ENCODE peak calls at places on chromosome 1, in four cellular contexts. One of them, this sample, is unnamed.

GRCh38 chr1:40344597-40344996 is 27.5 kb upstream of the COL9A2 start:
- DNase-seq in T-helper 2 cell: peak; percentile 54
- DNase-seq in CD8-positive, alpha-beta memory T cell: no peak
- DNase-seq in EH: peak; percentile 57
- DNase-seq in this sample: no peak

GRCh38 chr1:92951141-92951582 is 10.1 kb downstream of the DIPK1A start:
- DNase-seq in T-helper 2 cell: peak; percentile 53
- DNase-seq in CD8-positive, alpha-beta memory T cell: no peak
- DNase-seq in EH: peak; percentile 89
- DNase-seq in this sample: no peak

GRCh38 chr1:154784924-154785531 is 85.1 kb downstream of the KCNN3 start:
- DNase-seq in T-helper 2 cell: peak; percentile 87
- DNase-seq in CD8-positive, alpha-beta memory T cell: no peak
- DNase-seq in EH: no peak
- DNase-seq in this sample: no peak

GRCh38 chr1:214281902-214282695 is 1.1 kb downstream of the SMYD2 start:
- DNase-seq in T-helper 2 cell: no peak
- DNase-seq in CD8-positive, alpha-beta memory T cell: no peak
- DNase-seq in EH: peak; percentile 72
- DNase-seq in this sample: no peak

GRCh38 chr1:170296642-170297041 is 150.9 kb downstream of the NTMT2 start:
- DNase-seq in T-helper 2 cell: no peak
- DNase-seq in CD8-positive, alpha-beta memory T cell: no peak
- DNase-seq in EH: no peak
- DNase-seq in this sample: no peak

GRCh38 chr1:40059960-40060337 is 19.4 kb downstream of the CAP1 start:
- DNase-seq in T-helper 2 cell: peak; percentile 61
- DNase-seq in CD8-positive, alpha-beta memory T cell: no peak
- DNase-seq in EH: no peak
- DNase-seq in this sample: no peak

GRCh38 chr1:100034465-100034864 is 64.7 kb downstream of the SLC35A3 start:
- DNase-seq in T-helper 2 cell: peak; percentile 58
- DNase-seq in CD8-positive, alpha-beta memory T cell: no peak
- DNase-seq in EH: peak; percentile 31
- DNase-seq in this sample: no peak

GRCh38 chr1:40140211-40140709 is 20.9 kb upstream of the RLF start:
- DNase-seq in T-helper 2 cell: no peak
- DNase-seq in CD8-positive, alpha-beta memory T cell: no peak
- DNase-seq in EH: peak; percentile 72
- DNase-seq in this sample: no peak

GRCh38 chr1:227785812-227786608 is 29.5 kb upstream of the PRSS38 start:
- DNase-seq in T-helper 2 cell: no peak
- DNase-seq in CD8-positive, alpha-beta memory T cell: no peak
- DNase-seq in EH: no peak
- DNase-seq in this sample: no peak

GRCh38 chr1:59055908-59056719 is 240.8 kb upstream of the FGGY start:
- DNase-seq in T-helper 2 cell: no peak
- DNase-seq in CD8-positive, alpha-beta memory T cell: no peak
- DNase-seq in EH: no peak
- DNase-seq in this sample: no peak

GRCh38 chr1:6239950-6240768 is 3.8 kb upstream of the HES3 start:
- DNase-seq in T-helper 2 cell: no peak
- DNase-seq in CD8-positive, alpha-beta memory T cell: no peak
- DNase-seq in EH: peak; percentile 66
- DNase-seq in this sample: no peak

GRCh38 chr1:9842781-9843575 is 19.2 kb upstream of the CLSTN1 start:
- DNase-seq in T-helper 2 cell: no peak
- DNase-seq in CD8-positive, alpha-beta memory T cell: no peak
- DNase-seq in EH: no peak
- DNase-seq in this sample: no peak

GRCh38 chr1:33094971-33095604 is 14.1 kb downstream of the AZIN2 start:
- DNase-seq in T-helper 2 cell: no peak
- DNase-seq in CD8-positive, alpha-beta memory T cell: peak; percentile 10
- DNase-seq in EH: peak; percentile 76
- DNase-seq in this sample: no peak

GRCh38 chr1:14486401-14487110 is 111.9 kb upstream of the KAZN start:
- DNase-seq in T-helper 2 cell: no peak
- DNase-seq in CD8-positive, alpha-beta memory T cell: no peak
- DNase-seq in EH: peak; percentile 77
- DNase-seq in this sample: no peak

GRCh38 chr1:29682171-29682917 is 446.0 kb downstream of the PTPRU start:
- DNase-seq in T-helper 2 cell: no peak
- DNase-seq in CD8-positive, alpha-beta memory T cell: no peak
- DNase-seq in EH: no peak
- DNase-seq in this sample: peak; percentile 53

GRCh38 chr1:79501153-79501552 is 494.6 kb upstream of the ADGRL4 start:
- DNase-seq in T-helper 2 cell: no peak
- DNase-seq in CD8-positive, alpha-beta memory T cell: no peak
- DNase-seq in EH: no peak
- DNase-seq in this sample: no peak

This sample was measured in natural killer cell treated with Interleukin-12 subunit alpha and Interleukin-12 subunit beta and Interleukin-15 and Interleukin-18, amount 100 ng/mL, for 72 hours.